ENCODE peak calls at places on chromosome 1, in five cellular contexts. One of them, this sample, is unnamed.

GRCh38 chr1:28039341-28039740 is 49.1 kb downstream of the EYA3 start:
- DNase-seq in K562: no peak
- DNase-seq in endothelial cell of umbilical vein: no peak
- DNase-seq in A549: no peak
- DNase-seq in GM12878: no peak
- DNase-seq in this sample: no peak

GRCh38 chr1:29500041-29500440 is 263.7 kb downstream of the PTPRU start:
- DNase-seq in K562: no peak
- DNase-seq in endothelial cell of umbilical vein: no peak
- DNase-seq in A549: no peak
- DNase-seq in GM12878: no peak
- DNase-seq in this sample: no peak

GRCh38 chr1:46341222-46342083 is 846 bp downstream of the NSUN4 start:
- DNase-seq in K562: no peak
- DNase-seq in endothelial cell of umbilical vein: no peak
- DNase-seq in A549: no peak
- DNase-seq in GM12878: no peak
- DNase-seq in this sample: no peak

GRCh38 chr1:192702212-192702993 is 66.5 kb downstream of the RGS13 start:
- DNase-seq in K562: no peak
- DNase-seq in endothelial cell of umbilical vein: peak
- DNase-seq in A549: peak
- DNase-seq in GM12878: no peak
- DNase-seq in this sample: peak

GRCh38 chr1:155070392-155070700 is 6.8 kb downstream of the EFNA4 start:
- DNase-seq in K562: no peak
- DNase-seq in endothelial cell of umbilical vein: no peak
- DNase-seq in A549: no peak
- DNase-seq in GM12878: no peak
- DNase-seq in this sample: no peak

GRCh38 chr1:162131405-162132321 is 62.2 kb downstream of the NOS1AP start:
- DNase-seq in K562: no peak
- DNase-seq in endothelial cell of umbilical vein: no peak
- DNase-seq in A549: no peak
- DNase-seq in GM12878: no peak
- DNase-seq in this sample: no peak

GRCh38 chr1:79264975-79265818 is 258.7 kb upstream of the ADGRL4 start:
- DNase-seq in K562: no peak
- DNase-seq in endothelial cell of umbilical vein: no peak
- DNase-seq in A549: no peak
- DNase-seq in GM12878: no peak
- DNase-seq in this sample: no peak

GRCh38 chr1:192604979-192605620 is 29.5 kb downstream of the RGS1 start:
- DNase-seq in K562: no peak
- DNase-seq in endothelial cell of umbilical vein: no peak
- DNase-seq in A549: no peak
- DNase-seq in GM12878: peak
- DNase-seq in this sample: peak

GRCh38 chr1:90717665-90718410 is 736 bp upstream of the BARHL2 start:
- DNase-seq in K562: peak
- DNase-seq in endothelial cell of umbilical vein: peak
- DNase-seq in A549: no peak
- DNase-seq in GM12878: no peak
- DNase-seq in this sample: no peak

GRCh38 chr1:165367375-165367993 is 11.0 kb upstream of the LMX1A start:
- DNase-seq in K562: peak
- DNase-seq in endothelial cell of umbilical vein: peak
- DNase-seq in A549: peak
- DNase-seq in GM12878: peak
- DNase-seq in this sample: peak

GRCh38 chr1:234489692-234490065 is 10.7 kb upstream of the TARBP1 start:
- DNase-seq in K562: no peak
- DNase-seq in endothelial cell of umbilical vein: no peak
- DNase-seq in A549: no peak
- DNase-seq in GM12878: no peak
- DNase-seq in this sample: no peak
- TF ChIP-seq CTCF in K562: no peak
- TF ChIP-seq CTCF in endothelial cell of umbilical vein: no peak
- TF ChIP-seq CTCF in A549: no peak
- TF ChIP-seq CTCF in GM12878: no peak
- TF ChIP-seq CTCF in this sample: no peak

DNA sequence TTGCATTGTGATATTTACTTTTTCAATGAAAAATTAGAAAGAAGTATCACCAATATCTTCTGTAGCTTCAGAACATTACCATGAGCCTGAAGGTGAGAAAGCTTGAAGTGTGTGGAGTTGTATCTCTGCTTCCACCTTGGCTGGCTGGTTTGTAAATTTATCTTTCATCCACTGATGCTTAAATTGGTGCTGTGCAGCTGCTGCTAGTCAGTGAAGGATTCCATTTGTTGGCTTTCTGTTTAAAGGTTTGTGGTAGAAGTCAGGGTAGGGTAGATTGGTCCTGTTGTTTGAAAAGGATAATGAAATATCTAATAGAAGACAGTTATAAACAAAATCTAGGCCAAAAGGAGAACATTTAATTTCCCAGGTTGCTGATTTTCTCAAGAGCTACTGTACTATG is 105.7 kb downstream of the C1orf21 start:
- DNase-seq in K562: no peak
- DNase-seq in endothelial cell of umbilical vein: no peak
- DNase-seq in A549: no peak
- DNase-seq in GM12878: no peak
- DNase-seq in this sample: no peak
- TF ChIP-seq MYC in K562: no peak
- TF ChIP-seq MYC in endothelial cell of umbilical vein: no peak
- TF ChIP-seq MYC in A549: no peak
- TF ChIP-seq MYC in GM12878: no peak
- TF ChIP-seq MYC in this sample: no peak

GRCh38 chr1:89354210-89354609 is 9.6 kb upstream of the GBP6 start:
- DNase-seq in K562: no peak
- DNase-seq in endothelial cell of umbilical vein: no peak
- DNase-seq in A549: no peak
- DNase-seq in GM12878: no peak
- DNase-seq in this sample: peak
- TF ChIP-seq POLR2A in K562: no peak
- TF ChIP-seq POLR2A in endothelial cell of umbilical vein: no peak
- TF ChIP-seq POLR2A in A549: no peak
- TF ChIP-seq POLR2A in GM12878: no peak
- TF ChIP-seq POLR2A in this sample: no peak

GRCh38 chr1:31764307-31765040 is at the start of gene ADGRB2:
- DNase-seq in K562: peak
- DNase-seq in endothelial cell of umbilical vein: peak
- DNase-seq in A549: peak
- DNase-seq in GM12878: no peak
- DNase-seq in this sample: peak

GRCh38 chr1:31761883-31762282 is 2.3 kb downstream of the ADGRB2 start:
- DNase-seq in K562: no peak
- DNase-seq in endothelial cell of umbilical vein: no peak
- DNase-seq in A549: no peak
- DNase-seq in GM12878: no peak
- DNase-seq in this sample: no peak

GRCh38 chr1:31762323-31762722 is 1.8 kb downstream of the ADGRB2 start:
- DNase-seq in K562: no peak
- DNase-seq in endothelial cell of umbilical vein: no peak
- DNase-seq in A549: no peak
- DNase-seq in GM12878: no peak
- DNase-seq in this sample: no peak

GRCh38 chr1:31763671-31764306 is 351 bp downstream of the ADGRB2 start:
- DNase-seq in K562: no peak
- DNase-seq in endothelial cell of umbilical vein: no peak
- DNase-seq in A549: no peak
- DNase-seq in GM12878: no peak
- DNase-seq in this sample: no peak

GRCh38 chr1:31762726-31763670 is 1.1 kb downstream of the ADGRB2 start:
- DNase-seq in K562: peak
- DNase-seq in endothelial cell of umbilical vein: peak
- DNase-seq in A549: peak
- DNase-seq in GM12878: no peak
- DNase-seq in this sample: peak
- TF ChIP-seq CTCF in K562: peak
- TF ChIP-seq CTCF in endothelial cell of umbilical vein: peak
- TF ChIP-seq CTCF in A549: peak
- TF ChIP-seq CTCF in GM12878: peak
- TF ChIP-seq CTCF in this sample: peak

GRCh38 chr1:115251856-115252255 is 86.2 kb downstream of the NGF start:
- DNase-seq in K562: no peak
- DNase-seq in endothelial cell of umbilical vein: no peak
- DNase-seq in A549: no peak
- DNase-seq in GM12878: no peak
- DNase-seq in this sample: no peak
- TF ChIP-seq MYC in K562: no peak
- TF ChIP-seq MYC in endothelial cell of umbilical vein: no peak
- TF ChIP-seq MYC in A549: no peak
- TF ChIP-seq MYC in GM12878: no peak
- TF ChIP-seq MYC in this sample: no peak

GRCh38 chr1:9413143-9413876 is 120.6 kb downstream of the SPSB1 start:
- DNase-seq in K562: peak
- DNase-seq in endothelial cell of umbilical vein: peak
- DNase-seq in A549: peak
- DNase-seq in GM12878: peak
- DNase-seq in this sample: peak
- TF ChIP-seq POLR2A in K562: no peak
- TF ChIP-seq POLR2A in endothelial cell of umbilical vein: no peak
- TF ChIP-seq POLR2A in A549: no peak
- TF ChIP-seq POLR2A in GM12878: peak
- TF ChIP-seq POLR2A in this sample: no peak

GRCh38 chr1:237671262-237671661 is 219.5 kb downstream of the ZP4 start:
- DNase-seq in K562: no peak
- DNase-seq in endothelial cell of umbilical vein: no peak
- DNase-seq in A549: no peak
- DNase-seq in GM12878: no peak
- DNase-seq in this sample: no peak

GRCh38 chr1:237677979-237678378 is 212.7 kb downstream of the ZP4 start:
- DNase-seq in K562: no peak
- DNase-seq in endothelial cell of umbilical vein: no peak
- DNase-seq in A549: peak
- DNase-seq in GM12878: no peak
- DNase-seq in this sample: peak

GRCh38 chr1:237670296-237670695 is 220.4 kb downstream of the ZP4 start:
- DNase-seq in K562: no peak
- DNase-seq in endothelial cell of umbilical vein: no peak
- DNase-seq in A549: no peak
- DNase-seq in GM12878: no peak
- DNase-seq in this sample: no peak

GRCh38 chr1:237671935-237672334 is 218.8 kb downstream of the ZP4 start:
- DNase-seq in K562: no peak
- DNase-seq in endothelial cell of umbilical vein: no peak
- DNase-seq in A549: no peak
- DNase-seq in GM12878: no peak
- DNase-seq in this sample: no peak

GRCh38 chr1:237672748-237673147 is 218.0 kb downstream of the ZP4 start:
- DNase-seq in K562: no peak
- DNase-seq in endothelial cell of umbilical vein: no peak
- DNase-seq in A549: peak
- DNase-seq in GM12878: no peak
- DNase-seq in this sample: peak
- TF ChIP-seq CTCF in K562: no peak
- TF ChIP-seq CTCF in endothelial cell of umbilical vein: no peak
- TF ChIP-seq CTCF in A549: peak
- TF ChIP-seq CTCF in GM12878: peak
- TF ChIP-seq CTCF in this sample: peak

DNA sequence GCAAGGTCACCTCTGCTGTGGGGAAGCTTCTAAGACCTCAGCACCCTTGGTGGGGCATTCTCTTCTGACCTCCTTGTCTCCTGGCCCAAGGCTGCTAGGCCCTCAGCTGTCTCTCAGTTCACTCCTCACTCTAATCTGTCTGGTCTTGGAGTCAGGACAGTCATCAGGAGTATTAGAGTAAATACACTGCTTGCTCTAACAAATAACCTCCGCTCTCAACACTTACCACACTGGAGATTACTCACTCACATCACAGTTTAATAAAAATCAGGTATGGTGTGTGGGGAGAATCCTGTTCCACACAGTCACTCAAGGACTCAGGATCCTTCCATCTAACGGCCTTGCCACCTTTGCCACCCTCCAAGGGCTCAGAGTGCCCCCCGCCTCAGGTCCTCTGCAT is 26.6 kb upstream of the TMEM61 start:
- DNase-seq in K562: no peak
- DNase-seq in endothelial cell of umbilical vein: no peak
- DNase-seq in A549: no peak
- DNase-seq in GM12878: no peak
- DNase-seq in this sample: no peak
- TF ChIP-seq MYC in K562: no peak
- TF ChIP-seq MYC in endothelial cell of umbilical vein: no peak
- TF ChIP-seq MYC in A549: no peak
- TF ChIP-seq MYC in GM12878: no peak
- TF ChIP-seq MYC in this sample: no peak

GRCh38 chr1:200934676-200935245 is 40.1 kb downstream of the INAVA start:
- DNase-seq in K562: no peak
- DNase-seq in endothelial cell of umbilical vein: no peak
- DNase-seq in A549: no peak
- DNase-seq in GM12878: no peak
- DNase-seq in this sample: no peak

DNA sequence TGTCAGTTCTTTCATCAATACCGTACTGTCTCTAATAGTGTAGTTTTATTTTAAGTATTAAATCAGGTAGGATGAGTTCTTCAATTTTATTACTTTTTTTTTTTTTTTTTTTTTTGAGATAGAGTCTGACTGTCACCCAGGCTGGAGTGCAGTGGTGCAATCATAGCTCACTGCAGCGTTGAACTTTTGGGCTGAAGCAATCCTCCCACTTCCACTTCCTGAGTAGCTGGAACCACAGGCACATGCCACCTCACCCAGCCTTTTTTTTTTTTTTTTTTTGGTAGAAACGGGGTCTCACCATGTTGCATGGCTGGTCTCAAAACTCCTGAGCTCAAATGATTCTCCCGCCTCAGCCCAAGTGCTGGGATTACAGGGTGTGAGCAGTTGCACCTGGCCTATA is 44.3 kb downstream of the INAVA start:
- DNase-seq in K562: no peak
- DNase-seq in endothelial cell of umbilical vein: no peak
- DNase-seq in A549: no peak
- DNase-seq in GM12878: no peak
- DNase-seq in this sample: peak
- TF ChIP-seq POLR2A in K562: no peak
- TF ChIP-seq POLR2A in endothelial cell of umbilical vein: no peak
- TF ChIP-seq POLR2A in A549: no peak
- TF ChIP-seq POLR2A in GM12878: no peak
- TF ChIP-seq POLR2A in this sample: no peak

GRCh38 chr1:174923820-174924219 is 75.9 kb upstream of the CACYBP start:
- DNase-seq in K562: no peak
- DNase-seq in endothelial cell of umbilical vein: no peak
- DNase-seq in A549: no peak
- DNase-seq in GM12878: no peak
- DNase-seq in this sample: no peak
- TF ChIP-seq CTCF in K562: no peak
- TF ChIP-seq CTCF in endothelial cell of umbilical vein: no peak
- TF ChIP-seq CTCF in A549: no peak
- TF ChIP-seq CTCF in GM12878: no peak
- TF ChIP-seq CTCF in this sample: no peak

This sample was measured in NB4.